ENCODE peak calls at places on chromosomes 3 and 15, in five cellular contexts. K, O, T, R and W are unnamed samples.

GRCh38 chr3:53250881-53251605 is 4.8 kb downstream of the TKT start:
- DNase-seq in T (peak), R (no peak), O (no peak), K (no peak), W (no peak)

GRCh38 chr15:47794266-47794914 is 77.1 kb downstream of the SEMA6D start:
- DNase-seq in K (no peak), T (no peak), R (no peak), O (no peak), W (no peak)

GRCh38 chr15:61182955-61183354 is 46.1 kb downstream of the RORA start:
- DNase-seq in T (no peak), R (no peak), O (no peak), K (no peak), W (no peak)

GRCh38 chr3:114586119-114586518 is 292.3 kb downstream of the TIGIT start:
- DNase-seq in R (no peak), O (no peak), K (no peak), T (peak), W (no peak)

GRCh38 chr3:197289726-197290125 is 8.7 kb downstream of the DLG1 start:
- DNase-seq in T (no peak), K (no peak), R (no peak), O (no peak), W (no peak)

GRCh38 chr3:152574461-152575079 is 260.4 kb upstream of the P2RY1 start:
- DNase-seq in K (peak), O (peak), R (peak), T (peak), W (peak)

GRCh38 chr3:160704006-160704405 is 27.0 kb downstream of the ARL14 start:
- DNase-seq in T (no peak), R (no peak), O (no peak), K (no peak), W (no peak)

GRCh38 chr3:113210608-113211369 is 568 bp upstream of the BOC start:
- DNase-seq in K (no peak), O (no peak), R (no peak), T (no peak), W (peak)

GRCh38 chr3:33096103-33096868 is 660 bp downstream of the GLB1 start:
- DNase-seq in T (peak), R (peak), K (no peak), O (peak), W (peak)

GRCh38 chr3:194320100-194320499 is 31.0 kb downstream of the CPN2 start:
- DNase-seq in K (no peak), T (peak), R (no peak), O (no peak), W (no peak)

DNA sequence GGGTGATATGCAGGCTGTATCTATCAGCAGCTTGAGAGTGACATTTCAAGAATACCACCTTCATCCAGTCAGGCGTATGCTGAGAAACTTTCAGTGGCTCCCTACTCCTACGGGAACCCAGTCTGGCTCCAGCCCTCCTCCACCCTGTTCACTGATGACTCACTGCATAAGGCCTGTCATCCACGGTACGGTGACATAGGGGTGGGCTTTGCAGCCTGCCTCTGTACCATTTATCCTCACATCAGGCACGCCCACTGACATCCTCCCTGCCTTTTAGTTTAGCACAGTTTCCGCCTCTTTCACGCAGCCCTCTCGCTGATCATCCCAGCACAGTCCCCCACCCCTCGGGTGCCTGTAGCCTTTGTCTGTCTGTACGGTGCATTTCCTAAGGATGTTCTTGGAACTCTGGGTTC is 11.7 kb downstream of the PXYLP1 start:
- DNase-seq in R (peak), K (no peak), O (peak), T (no peak), W (no peak)
- TF ChIP-seq FOXM1 in R (no peak), K (no peak), O (no peak), T (no peak), W (no peak)

GRCh38 chr15:93566777-93567176 is 477.8 kb upstream of the RGMA start:
- DNase-seq in R (no peak), K (no peak), T (no peak), O (no peak), W (no peak)
- TF ChIP-seq FOXM1 in R (no peak), K (no peak), T (no peak), O (no peak), W (no peak)

GRCh38 chr3:58586776-58587192 is 9.6 kb upstream of the FAM107A start:
- DNase-seq in K (no peak), T (no peak), R (no peak), O (no peak), W (no peak)

GRCh38 chr3:58584690-58585004 is 7.5 kb upstream of the FAM107A start:
- DNase-seq in R (no peak), K (no peak), T (no peak), O (no peak), W (no peak)

GRCh38 chr3:58585994-58586393 is 8.8 kb upstream of the FAM107A start:
- DNase-seq in R (no peak), K (no peak), O (no peak), T (no peak), W (no peak)

GRCh38 chr3:58585005-58585786 is 8.0 kb upstream of the FAM107A start:
- DNase-seq in R (peak), T (peak), O (peak), K (no peak), W (peak)

GRCh38 chr3:58588030-58588614 is 10.9 kb upstream of the FAM107A start:
- DNase-seq in R (peak), O (peak), T (no peak), K (no peak), W (no peak)
- TF ChIP-seq FOXM1 in R (no peak), O (no peak), T (no peak), K (no peak), W (no peak)

GRCh38 chr3:61806810-61807209 is 245.4 kb downstream of the PTPRG start:
- DNase-seq in R (no peak), K (no peak), O (no peak), T (no peak), W (no peak)
- TF ChIP-seq FOXM1 in R (no peak), K (no peak), O (no peak), T (no peak), W (no peak)

GRCh38 chr3:128783774-128784173 is 57.8 kb downstream of the RAB7A start:
- DNase-seq in T (no peak), K (no peak), O (no peak), R (no peak), W (no peak)

GRCh38 chr3:128782282-128783146 is 56.5 kb downstream of the RAB7A start:
- DNase-seq in K (no peak), R (no peak), O (no peak), T (no peak), W (no peak)

GRCh38 chr3:128784843-128785242 is 58.9 kb downstream of the RAB7A start:
- DNase-seq in O (no peak), T (no peak), K (no peak), R (no peak), W (no peak)

GRCh38 chr3:128786434-128787020 is 60.5 kb downstream of the RAB7A start:
- DNase-seq in R (no peak), T (no peak), O (no peak), K (no peak), W (no peak)

GRCh38 chr3:128784228-128784627 is 58.2 kb downstream of the RAB7A start:
- DNase-seq in K (no peak), O (peak), R (peak), T (peak), W (peak)
- TF ChIP-seq FOXM1 in K (no peak), O (no peak), R (no peak), T (no peak), W (no peak)

DNA sequence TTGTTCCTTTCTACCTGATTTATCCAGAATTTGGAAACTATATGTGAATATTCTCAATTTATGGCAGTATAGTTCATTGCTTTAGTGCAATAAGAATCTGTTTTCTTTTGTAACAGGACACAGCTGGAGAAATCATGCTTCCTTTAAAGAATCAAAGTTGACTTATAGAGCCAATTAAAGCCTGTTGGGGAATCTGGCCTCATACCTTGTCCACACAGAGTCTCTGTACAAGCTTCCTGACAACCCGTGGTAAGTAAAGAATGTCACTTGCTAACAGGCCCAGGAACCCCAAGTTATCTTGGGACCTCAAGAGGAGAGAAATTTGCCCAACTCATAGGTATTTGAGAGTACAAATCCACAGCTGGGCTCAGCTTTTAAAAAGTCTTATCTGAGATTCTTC is 10.2 kb downstream of the ZNF445 start:
- DNase-seq in O (no peak), K (no peak), R (no peak), T (no peak), W (no peak)
- TF ChIP-seq FOXM1 in O (no peak), K (no peak), R (no peak), T (no peak), W (no peak)

DNA sequence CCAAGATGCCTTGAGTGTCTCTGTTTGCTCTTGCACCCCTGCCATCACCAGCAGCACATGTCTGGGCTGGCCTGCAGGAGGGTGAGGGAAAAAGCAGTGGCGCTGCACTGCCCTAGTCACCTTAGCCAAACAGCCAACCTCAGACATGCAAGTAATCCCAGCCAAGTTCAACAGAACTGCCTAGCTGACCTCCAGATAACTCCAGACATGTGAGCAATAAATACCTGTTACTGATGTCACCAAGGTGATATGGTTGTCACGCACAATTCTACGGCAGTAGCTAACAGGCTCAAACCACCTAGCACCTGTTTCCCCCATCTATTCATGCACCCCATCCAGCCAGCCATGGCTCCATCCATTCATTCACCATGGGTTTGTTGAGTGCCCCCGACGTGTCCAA is 99.9 kb downstream of the SRGAP3 start:
- DNase-seq in K (no peak), O (no peak), T (no peak), R (no peak), W (no peak)
- TF ChIP-seq FOXM1 in K (no peak), O (no peak), T (no peak), R (no peak), W (no peak)

DNA sequence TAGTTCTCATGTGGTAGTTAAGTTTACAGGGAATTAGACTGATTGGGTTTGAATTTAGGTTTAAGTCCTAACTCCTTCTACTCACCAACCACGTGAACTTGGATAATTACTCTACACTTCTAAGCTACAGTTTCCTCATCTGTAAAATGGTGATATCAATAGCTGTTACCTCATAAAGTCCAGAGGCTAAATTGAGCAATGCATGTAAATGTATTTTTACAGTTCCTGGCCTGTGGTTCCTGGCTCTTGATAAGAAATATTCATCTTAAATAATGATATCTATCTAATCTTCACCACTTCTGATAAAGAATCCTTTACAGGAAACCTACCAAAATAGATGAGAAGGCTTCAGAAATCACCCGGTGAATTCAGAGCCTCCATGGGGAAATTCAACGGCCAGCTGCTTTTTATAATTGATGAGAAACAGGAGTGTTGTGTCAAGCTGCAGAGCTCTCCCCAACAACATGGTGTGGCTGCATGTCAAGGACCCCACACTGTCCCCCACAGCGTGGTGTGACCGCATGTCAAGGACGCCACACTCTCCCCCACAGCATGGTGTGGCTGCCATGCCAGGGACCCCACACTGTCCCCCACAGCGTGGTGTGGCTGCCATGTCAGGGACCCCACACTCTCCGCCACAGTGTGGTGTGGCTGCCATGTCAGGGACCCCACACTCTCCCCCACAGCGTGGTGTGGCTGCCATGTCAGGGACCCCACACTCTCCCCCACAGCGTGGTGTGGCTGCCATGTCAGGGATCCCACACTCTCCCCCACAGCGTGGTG is 80.8 kb upstream of the PEX5L start:
- DNase-seq in O (no peak), R (no peak), T (no peak), K (no peak), W (no peak)
- TF ChIP-seq FOXM1 in O (no peak), R (no peak), T (no peak), K (peak), W (no peak)

DNA sequence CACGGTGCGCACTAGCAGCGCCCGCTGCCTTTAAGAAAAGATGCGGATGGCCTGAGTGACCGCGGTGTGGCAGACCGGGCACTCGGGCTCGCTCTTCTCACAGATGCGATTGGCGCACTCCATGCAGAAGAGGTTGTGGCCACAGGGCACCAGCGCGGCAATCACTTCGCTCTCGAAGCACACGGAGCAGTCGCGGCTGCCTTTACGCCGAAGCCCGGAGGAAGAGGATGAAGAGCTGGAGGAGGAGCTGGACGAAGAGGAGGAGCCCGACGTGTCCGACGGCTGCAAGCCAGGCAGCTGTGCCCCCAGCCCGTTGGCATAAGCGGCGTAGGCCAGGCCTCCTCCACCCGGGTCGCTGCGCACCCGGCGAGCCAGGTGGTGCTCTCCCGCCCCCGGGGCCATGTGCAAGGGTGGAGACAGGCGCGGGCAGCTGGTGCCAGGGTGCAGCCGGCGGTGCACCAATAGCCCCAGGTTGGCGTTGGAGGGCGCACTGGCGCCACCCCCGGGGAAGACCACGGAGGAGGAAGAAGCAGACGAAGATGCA is 2.6 kb downstream of the MEX3B start:
- DNase-seq in T (no peak), O (no peak), K (no peak), R (no peak), W (peak)
- TF ChIP-seq FOXM1 in T (no peak), O (no peak), K (no peak), R (no peak), W (no peak)

GRCh38 chr3:99548674-99549073 is 89.7 kb upstream of the COL8A1 start:
- DNase-seq in R (no peak), T (no peak), O (no peak), K (no peak), W (no peak)

GRCh38 chr3:99549220-99549619 is 89.2 kb upstream of the COL8A1 start:
- DNase-seq in O (no peak), K (no peak), T (no peak), R (no peak), W (no peak)

GRCh38 chr3:99551520-99551919 is 86.9 kb upstream of the COL8A1 start:
- DNase-seq in K (no peak), R (no peak), T (peak), O (no peak), W (no peak)

GRCh38 chr3:99545941-99546580 is 92.3 kb upstream of the COL8A1 start:
- DNase-seq in K (no peak), R (no peak), O (no peak), T (no peak), W (no peak)

GRCh38 chr3:99549918-99550603 is 88.3 kb upstream of the COL8A1 start:
- DNase-seq in T (no peak), R (no peak), K (no peak), O (no peak), W (no peak)
- TF ChIP-seq FOXM1 in T (no peak), R (no peak), K (no peak), O (no peak), W (no peak)